ENCODE peak calls at places on chromosomes 4 and X, in four cellular contexts. V is GM23248, E is suprapubic skin, Y is T-helper 1 cell. H is an unnamed sample.

GRCh38 chr4:69025191-69025998 is 70.9 kb upstream of the UGT2B7 start:
- DNase-seq in V (no peak), E (no peak), Y (no peak), H (no peak)

GRCh38 chr4:20839957-20840356 is 139.7 kb downstream of the PACRGL start:
- DNase-seq in V (peak), E (no peak), Y (no peak), H (no peak)

GRCh38 chr4:186829740-186830449 is 106.2 kb upstream of the FAT1 start:
- DNase-seq in V (no peak), E (no peak), Y (no peak), H (no peak)

GRCh38 chrX:34487364-34487763 is 169.7 kb downstream of the TMEM47 start:
- DNase-seq in V (no peak), E (no peak), Y (no peak), H (no peak)

GRCh38 chr4:48570646-48571220 is 80.7 kb downstream of the ZAR1 start:
- DNase-seq in V (peak), E (no peak), Y (no peak), H (no peak)

GRCh38 chrX:25296850-25297249 is 281.1 kb upstream of the ARX start:
- DNase-seq in V (no peak), E (no peak), Y (no peak), H (no peak)

GRCh38 chr4:166195101-166195500 is 322.1 kb downstream of the TLL1 start:
- DNase-seq in V (no peak), E (no peak), Y (no peak), H (no peak)

GRCh38 chr4:103754844-103755243 is 35.1 kb upstream of the TACR3 start:
- DNase-seq in V (peak), E (no peak), Y (no peak), H (no peak)

GRCh38 chrX:23788946-23789345 is 6.0 kb downstream of the SAT1 start:
- DNase-seq in V (no peak), E (no peak), Y (no peak), H (no peak)

GRCh38 chrX:107713205-107714195 is 62.1 kb downstream of the TSC22D3 start:
- DNase-seq in V (peak), E (no peak), Y (no peak), H (no peak)

GRCh38 chrX:15373986-15374385 is 10.2 kb downstream of the VEGFD start:
- DNase-seq in V (no peak), E (no peak), Y (no peak), H (no peak)

GRCh38 chrX:69496143-69496542 is 8.0 kb upstream of the NALF2 start:
- DNase-seq in V (no peak), E (no peak), Y (no peak), H (no peak)

GRCh38 chrX:2677764-2678163 is 13.3 kb upstream of the CD99 start:
- DNase-seq in V (peak), E (peak), Y (no peak), H (no peak)

GRCh38 chrX:116010939-116011338 is 159.6 kb upstream of the AGTR2 start:
- DNase-seq in V (no peak), E (no peak), Y (no peak), H (no peak)

GRCh38 chrX:18394477-18394876 is 30.9 kb upstream of the CDKL5 start:
- DNase-seq in V (no peak), E (no peak), Y (no peak), H (no peak)

GRCh38 chr4:8534129-8534528 is 46.1 kb upstream of the GPR78 start:
- DNase-seq in V (no peak), E (no peak), Y (no peak), H (no peak)

GRCh38 chr4:54637325-54637724 is 20.4 kb upstream of the KIT start:
- DNase-seq in V (no peak), E (no peak), Y (no peak), H (no peak)

GRCh38 chrX:24241822-24242648 is 71.8 kb downstream of the SUPT20HL2 start:
- DNase-seq in V (peak), E (no peak), Y (no peak), H (no peak)

GRCh38 chr4:820230-821172 is 5.4 kb downstream of the CPLX1 start:
- DNase-seq in V (no peak), E (no peak), Y (no peak), H (no peak)

GRCh38 chr4:81982846-81983540 is 390.8 kb downstream of the HNRNPD start:
- DNase-seq in V (no peak), E (no peak), Y (no peak), H (no peak)

GRCh38 chr4:185128272-185129119 is 14.6 kb upstream of the SLC25A4 start:
- DNase-seq in V (peak), E (no peak), Y (no peak), H (peak)

GRCh38 chrX:133232331-133232730 is 14.2 kb upstream of the TFDP3 start:
- DNase-seq in V (no peak), E (no peak), Y (no peak), H (no peak)

GRCh38 chr4:25088342-25088952 is 57.7 kb upstream of the LGI2 start:
- DNase-seq in V (peak), E (no peak), Y (no peak), H (no peak)

GRCh38 chr4:48979897-48980579 is 6.0 kb upstream of the CWH43 start:
- DNase-seq in V (peak), E (no peak), Y (no peak), H (no peak)

GRCh38 chr4:32226201-32226600 is 1506.0 kb downstream of the PCDH7 start:
- DNase-seq in V (no peak), E (no peak), Y (no peak), H (no peak)

GRCh38 chr4:128393111-128393704 is 105.6 kb upstream of the PGRMC2 start:
- DNase-seq in V (peak), E (no peak), Y (no peak), H (no peak)

GRCh38 chr4:2789801-2790582 is 2.9 kb upstream of the SH3BP2 start:
- DNase-seq in V (no peak), E (peak), Y (no peak), H (no peak)

GRCh38 chrX:83759872-83760271 is 101.1 kb upstream of the CYLC1 start:
- DNase-seq in V (peak), E (no peak), Y (no peak), H (no peak)

GRCh38 chr4:89134775-89135319 is 23.5 kb downstream of the TIGD2 start:
- DNase-seq in V (peak), E (no peak), Y (no peak), H (no peak)

GRCh38 chr4:84814100-84814750 is 152.3 kb downstream of the WDFY3 start:
- DNase-seq in V (peak), E (no peak), Y (no peak), H (no peak)

GRCh38 chr4:123785515-123785914 is 388.9 kb downstream of the SPRY1 start:
- DNase-seq in V (peak), E (peak), Y (no peak), H (no peak)

GRCh38 chrX:111634823-111635410 is 46.1 kb upstream of the ALG13 start:
- DNase-seq in V (no peak), E (no peak), Y (no peak), H (no peak)

GRCh38 chr4:151801547-151802516 is 41.0 kb upstream of the GATB start:
- DNase-seq in V (peak), E (no peak), Y (peak), H (peak)

GRCh38 chr4:114922582-114922912 is 190.9 kb downstream of the NDST4 start:
- DNase-seq in V (no peak), E (no peak), Y (no peak), H (no peak)

GRCh38 chr4:85769009-85769408 is 294.1 kb downstream of the ARHGAP24 start:
- DNase-seq in V (no peak), E (no peak), Y (no peak), H (no peak)

GRCh38 chr4:100462206-100462605 is 55.6 kb downstream of the EMCN start:
- DNase-seq in V (peak), E (no peak), Y (no peak), H (no peak)